ENCODE peak calls at places on chromosomes 6 and 20, in seven cellular contexts. S is heart right ventricle, J is HS-27A, L is nephron progenitor cell, C is AG04449, Y is stomach, T is renal cortical epithelial cell. N is an unnamed sample.

GRCh38 chr6:121730616-121731015 is 295.2 kb downstream of the GJA1 start:
- DNase-seq in T (no peak), C (no peak), Y (no peak), L (no peak), S (no peak), J (no peak), N (no peak)

GRCh38 chr20:19815553-19815991 is 57.5 kb downstream of the RIN2 start:
- DNase-seq in T (peak), L (peak), S (peak), Y (no peak), C (peak), J (peak), N (no peak)

GRCh38 chr6:140078552-140079126 is 704.2 kb upstream of the CITED2 start:
- DNase-seq in C (peak), L (no peak), S (peak), J (peak), T (peak), Y (no peak), N (no peak)

GRCh38 chr6:120279706-120280105 is 930.1 kb upstream of the MAN1A1 start:
- DNase-seq in C (no peak), J (no peak), Y (no peak), T (no peak), L (peak), S (no peak), N (no peak)

GRCh38 chr6:82365011-82365751 is 1.6 kb downstream of the TPBG start:
- DNase-seq in J (no peak), L (peak), Y (peak), C (no peak), T (peak), S (no peak), N (peak)

GRCh38 chr20:24658920-24659660 is 189.7 kb downstream of the SYNDIG1 start:
- DNase-seq in S (peak), J (no peak), L (no peak), C (no peak), Y (no peak), T (peak), N (no peak)

GRCh38 chr6:18154507-18155272 is at the start of gene TPMT:
- DNase-seq in T (peak), L (peak), C (no peak), Y (peak), S (no peak), J (peak), N (peak)

GRCh38 chr6:9062581-9062980 is 627.2 kb upstream of the SLC35B3 start:
- DNase-seq in T (no peak), S (no peak), C (no peak), J (no peak), Y (no peak), L (no peak), N (no peak)

GRCh38 chr6:9516207-9516606 is 898.7 kb downstream of the TFAP2A start:
- DNase-seq in C (no peak), Y (peak), T (peak), S (no peak), L (peak), J (peak), N (no peak)

GRCh38 chr6:127079681-127080080 is 38.8 kb upstream of the RSPO3 start:
- DNase-seq in J (no peak), L (no peak), T (no peak), Y (no peak), C (no peak), S (no peak), N (no peak)

GRCh38 chr6:64777941-64778785 is 928.9 kb downstream of the EYS start:
- DNase-seq in S (no peak), L (no peak), Y (no peak), C (no peak), T (no peak), J (no peak), N (no peak)

GRCh38 chr6:123333000-123333756 is 303.6 kb downstream of the TRDN start:
- DNase-seq in S (no peak), Y (no peak), J (no peak), L (no peak), C (no peak), T (peak), N (no peak)

GRCh38 chr6:111306104-111306888 is 176.7 kb downstream of the REV3L start:
- DNase-seq in L (no peak), C (no peak), J (no peak), Y (no peak), T (peak), S (no peak), N (no peak)

GRCh38 chr6:7314414-7314813 is 1.4 kb upstream of the SSR1 start:
- DNase-seq in S (no peak), Y (no peak), J (no peak), L (no peak), C (no peak), T (no peak), N (no peak)

GRCh38 chr6:161037873-161038228 is 46.3 kb downstream of the MAP3K4 start:
- DNase-seq in C (no peak), J (no peak), Y (no peak), S (no peak), L (no peak), T (no peak), N (no peak)

GRCh38 chr6:151402228-151402627 is 10.9 kb upstream of the ZBTB2 start:
- DNase-seq in Y (no peak), S (no peak), J (no peak), C (no peak), L (no peak), T (peak), N (no peak)

GRCh38 chr6:44248579-44248978 is 1.7 kb downstream of the HSP90AB1 start:
- DNase-seq in C (no peak), T (no peak), Y (no peak), J (no peak), S (no peak), L (no peak), N (no peak)

GRCh38 chr20:51442602-51443001 is 99.9 kb downstream of the NFATC2 start:
- DNase-seq in C (no peak), J (no peak), S (no peak), L (no peak), Y (no peak), T (no peak), N (no peak)

GRCh38 chr20:58718121-58718563 is 25.5 kb downstream of the NPEPL1 start:
- DNase-seq in C (no peak), J (no peak), T (no peak), L (no peak), Y (no peak), S (no peak), N (peak)

GRCh38 chr6:84728602-84729001 is 35.8 kb downstream of the TBX18 start:
- DNase-seq in T (peak), L (no peak), C (no peak), S (no peak), Y (no peak), J (peak), N (no peak)

GRCh38 chr6:125262026-125263013 is 39.4 kb downstream of the HDDC2 start:
- DNase-seq in Y (no peak), J (peak), S (no peak), C (peak), L (no peak), T (no peak), N (no peak)

GRCh38 chr20:58328836-58329235 is 19.3 kb downstream of the RAB22A start:
- DNase-seq in S (no peak), J (no peak), C (no peak), Y (no peak), L (no peak), T (no peak), N (no peak)

GRCh38 chr6:14202947-14203346 is 85.4 kb downstream of the CD83 start:
- DNase-seq in C (no peak), T (no peak), S (no peak), Y (no peak), J (no peak), L (no peak), N (no peak)

GRCh38 chr6:45855642-45856408 is 159.8 kb downstream of the CLIC5 start:
- DNase-seq in C (no peak), L (no peak), J (no peak), Y (no peak), S (no peak), T (no peak), N (no peak)

GRCh38 chr20:9514461-9515210 is at the start of gene LAMP5:
- DNase-seq in Y (no peak), J (no peak), T (peak), L (peak), C (no peak), S (no peak), N (peak)

GRCh38 chr20:22402550-22402949 is 181.8 kb downstream of the FOXA2 start:
- DNase-seq in T (no peak), Y (no peak), C (no peak), L (no peak), S (no peak), J (no peak), N (no peak)

GRCh38 chr6:151738267-151738666 is 69.2 kb upstream of the ESR1 start:
- DNase-seq in J (no peak), S (no peak), C (no peak), Y (no peak), L (no peak), T (no peak), N (no peak)

GRCh38 chr6:219641-220198 is 72.6 kb upstream of the DUSP22 start:
- DNase-seq in S (peak), J (no peak), C (no peak), Y (peak), T (peak), L (peak), N (peak)

GRCh38 chr6:146305098-146305497 is 238.5 kb upstream of the RAB32 start:
- DNase-seq in C (no peak), J (no peak), S (no peak), T (peak), L (no peak), Y (no peak), N (peak)

GRCh38 chr20:50513169-50514034 is 3.2 kb downstream of the PTPN1 start:
- DNase-seq in J (no peak), L (no peak), S (no peak), C (no peak), Y (no peak), T (peak), N (no peak)

GRCh38 chr20:47501483-47502270 is at the start of gene NCOA3:
- DNase-seq in S (peak), Y (peak), T (peak), L (peak), C (peak), J (peak), N (peak)

GRCh38 chr20:1371830-1372539 is 20.9 kb downstream of the FKBP1A start:
- DNase-seq in C (no peak), J (no peak), T (no peak), L (no peak), Y (no peak), S (no peak), N (no peak)

GRCh38 chr6:170445487-170445886 is 107.6 kb downstream of the PSMB1 start:
- DNase-seq in Y (no peak), J (no peak), T (no peak), S (no peak), C (no peak), L (no peak), N (no peak)

GRCh38 chr6:15493437-15494168 is 169.2 kb downstream of the DTNBP1 start:
- DNase-seq in Y (no peak), T (no peak), J (no peak), L (no peak), S (no peak), C (no peak), N (no peak)

GRCh38 chr6:2970034-2970685 is 1.2 kb downstream of the SERPINB6 start:
- DNase-seq in S (no peak), T (no peak), C (no peak), J (no peak), L (no peak), Y (no peak), N (no peak)

GRCh38 chr6:11346516-11346915 is 114.0 kb upstream of the NEDD9 start:
- DNase-seq in S (no peak), J (no peak), C (no peak), L (peak), T (peak), Y (no peak), N (no peak)

GRCh38 chr6:142570221-142570671 is 268.4 kb downstream of the ADGRG6 start:
- DNase-seq in C (peak), S (no peak), Y (peak), L (no peak), T (peak), J (no peak), N (no peak)

GRCh38 chr6:141552463-141552862 is 580.3 kb upstream of the GJE1 start:
- DNase-seq in L (no peak), S (peak), J (peak), C (no peak), T (peak), Y (no peak), N (peak)